ENCODE peak calls at places on chromosome 1, in seven cellular contexts. U is heart right ventricle, M is AG04450, H is uterus, G is foreskin keratinocyte, P is colonic mucosa, E is fibroblast of lung. O is an unnamed sample.

GRCh38 chr1:41671116-41671755 is 186.8 kb upstream of the EDN2 start:
- DNase-seq in U (no peak), M (no peak), P (no peak), G (no peak), H (no peak), E (no peak), O (no peak)

GRCh38 chr1:6448749-6449631 is 17.0 kb downstream of the TNFRSF25 start:
- DNase-seq in U (no peak), E (no peak), H (no peak), P (no peak), M (no peak), G (no peak), O (peak)

GRCh38 chr1:228937351-228937750 is 202.1 kb downstream of the RHOU start:
- DNase-seq in E (no peak), U (no peak), M (no peak), P (no peak), H (no peak), G (no peak), O (no peak)

GRCh38 chr1:240362826-240363225 is 249.1 kb downstream of the GREM2 start:
- DNase-seq in G (no peak), H (no peak), M (no peak), U (no peak), E (peak), P (no peak), O (no peak)

GRCh38 chr1:160996195-160996594 is 24.8 kb downstream of the F11R start:
- DNase-seq in P (no peak), H (no peak), M (no peak), E (no peak), U (no peak), G (peak), O (no peak)

GRCh38 chr1:29332204-29332603 is 95.9 kb downstream of the PTPRU start:
- DNase-seq in H (peak), U (no peak), G (peak), E (peak), P (peak), M (no peak), O (no peak)

GRCh38 chr1:6106321-6106731 is 60.6 kb downstream of the KCNAB2 start:
- DNase-seq in G (no peak), P (no peak), E (no peak), H (no peak), M (no peak), U (no peak), O (no peak)

GRCh38 chr1:32701951-32702598 is 495 bp downstream of the SYNC start:
- DNase-seq in H (peak), U (peak), E (peak), M (no peak), G (peak), P (peak), O (no peak)

GRCh38 chr1:24190970-24191570 is 4.0 kb upstream of the IFNLR1 start:
- DNase-seq in P (no peak), M (no peak), G (no peak), E (no peak), H (no peak), U (no peak), O (peak)

GRCh38 chr1:53188099-53188498 is 8.5 kb upstream of the CPT2 start:
- DNase-seq in H (no peak), G (peak), P (no peak), E (no peak), U (no peak), M (no peak), O (no peak)

GRCh38 chr1:53187371-53187770 is 9.3 kb upstream of the CPT2 start:
- DNase-seq in U (no peak), P (no peak), H (no peak), G (no peak), M (no peak), E (no peak), O (no peak)

GRCh38 chr1:53186533-53186932 is 10.1 kb upstream of the CPT2 start:
- DNase-seq in E (no peak), G (no peak), M (no peak), H (no peak), P (peak), U (no peak), O (no peak)

GRCh38 chr1:53189061-53189460 is 7.6 kb upstream of the CPT2 start:
- DNase-seq in H (no peak), E (no peak), P (no peak), G (no peak), M (no peak), U (no peak), O (no peak)

DNA sequence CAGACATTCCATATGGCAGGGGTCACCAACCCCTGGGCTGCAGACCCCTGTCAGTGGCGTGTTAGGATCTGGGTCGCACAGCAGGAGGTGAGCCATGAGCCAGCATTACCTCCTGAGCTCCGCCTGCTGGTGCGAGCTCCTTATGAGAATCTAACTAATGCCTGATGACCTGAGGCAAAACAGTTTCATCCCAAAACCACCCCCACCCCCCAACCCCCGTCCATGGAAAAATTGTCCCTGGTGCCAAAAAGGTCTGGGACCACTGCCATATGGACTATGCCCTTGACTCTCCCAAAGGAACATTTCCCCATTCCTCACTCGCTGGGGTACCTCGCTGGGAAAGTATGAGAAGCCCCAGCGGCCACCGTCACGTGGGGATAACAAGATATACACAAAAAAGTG is 6.4 kb upstream of the CPT2 start:
- DNase-seq in G (no peak), E (no peak), P (no peak), M (no peak), U (no peak), H (no peak), O (no peak)
- TF ChIP-seq CTCF in G (no peak), E (no peak), P (no peak), M (no peak), U (no peak), H (no peak), O (no peak)

DNA sequence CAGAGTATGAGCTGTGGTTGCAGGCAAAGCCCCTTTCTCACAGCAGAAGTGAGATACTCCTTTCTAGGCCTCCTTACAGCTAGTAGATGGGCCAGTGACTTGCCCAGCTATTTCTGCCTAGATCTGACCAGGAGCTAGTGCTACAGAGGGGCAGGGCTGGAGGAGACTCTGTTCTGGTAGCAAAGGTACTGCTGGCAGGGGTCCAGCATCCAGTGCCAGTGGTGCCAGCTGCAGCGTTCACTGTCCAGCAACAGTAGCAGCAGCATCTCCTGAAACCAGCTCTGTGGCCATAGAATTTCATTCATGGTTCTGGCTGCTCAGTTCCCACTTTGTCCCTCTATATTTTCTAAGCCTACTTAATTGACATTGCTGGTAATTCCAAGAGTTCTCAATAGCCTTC is 62.5 kb upstream of the CNN3 start:
- DNase-seq in P (no peak), U (peak), E (no peak), M (no peak), H (peak), G (no peak), O (peak)
- H3K27ac ChIP-seq in P (no peak), U (peak), E (no peak), M (no peak), H (peak), G (no peak), O (no peak)

DNA sequence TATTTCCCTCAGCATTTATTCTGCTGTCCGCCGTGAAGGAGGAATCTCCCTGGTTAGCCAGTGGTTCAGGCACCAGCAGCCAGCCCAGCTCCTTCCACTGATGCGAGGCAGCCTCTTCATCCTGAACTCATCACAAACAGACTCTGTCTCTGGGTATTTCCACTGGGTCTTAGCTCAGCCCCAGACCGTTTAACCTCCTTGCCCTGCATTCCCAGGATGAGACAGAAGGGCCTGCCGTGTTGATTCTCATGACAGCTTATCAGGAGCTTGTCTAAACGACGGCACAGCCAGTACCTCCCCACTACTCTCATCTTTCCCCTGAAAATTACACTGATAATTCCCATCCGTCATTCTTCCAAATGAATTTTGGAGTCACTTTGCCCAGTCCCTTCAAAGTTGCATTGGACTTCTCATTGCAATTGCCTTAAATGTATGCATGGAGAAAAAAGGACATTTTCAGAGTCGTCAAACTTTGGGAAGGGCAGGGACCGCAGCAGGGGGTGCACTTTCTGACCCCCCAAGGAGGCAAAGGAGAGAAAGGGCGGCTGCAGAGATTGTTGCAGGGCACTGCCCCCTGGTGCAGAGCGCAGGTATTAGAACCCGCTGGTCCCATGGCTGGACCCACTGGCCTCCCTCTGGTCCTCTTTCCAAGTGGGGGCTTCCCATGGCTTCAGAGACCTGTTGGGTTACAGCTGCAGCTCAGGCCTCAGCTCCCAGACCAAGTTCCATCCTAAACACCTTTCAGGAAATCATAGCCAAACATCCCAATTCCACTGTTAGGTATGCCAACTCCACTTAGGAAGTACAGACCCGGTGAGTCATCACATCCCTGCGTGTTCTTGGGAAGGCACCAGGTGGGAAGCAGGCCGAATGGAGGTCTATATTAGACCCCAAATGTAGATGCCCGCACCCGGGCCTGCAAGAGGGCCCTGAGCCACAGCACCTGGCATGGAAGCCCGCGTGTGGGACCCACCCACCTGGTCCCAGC is 3.7 kb upstream of the MEGF6 start:
- DNase-seq in P (no peak), H (no peak), U (no peak), M (no peak), E (no peak), G (no peak), O (no peak)
- TF ChIP-seq CTCF in P (peak), H (no peak), U (peak), M (peak), E (peak), G (peak), O (peak)

DNA sequence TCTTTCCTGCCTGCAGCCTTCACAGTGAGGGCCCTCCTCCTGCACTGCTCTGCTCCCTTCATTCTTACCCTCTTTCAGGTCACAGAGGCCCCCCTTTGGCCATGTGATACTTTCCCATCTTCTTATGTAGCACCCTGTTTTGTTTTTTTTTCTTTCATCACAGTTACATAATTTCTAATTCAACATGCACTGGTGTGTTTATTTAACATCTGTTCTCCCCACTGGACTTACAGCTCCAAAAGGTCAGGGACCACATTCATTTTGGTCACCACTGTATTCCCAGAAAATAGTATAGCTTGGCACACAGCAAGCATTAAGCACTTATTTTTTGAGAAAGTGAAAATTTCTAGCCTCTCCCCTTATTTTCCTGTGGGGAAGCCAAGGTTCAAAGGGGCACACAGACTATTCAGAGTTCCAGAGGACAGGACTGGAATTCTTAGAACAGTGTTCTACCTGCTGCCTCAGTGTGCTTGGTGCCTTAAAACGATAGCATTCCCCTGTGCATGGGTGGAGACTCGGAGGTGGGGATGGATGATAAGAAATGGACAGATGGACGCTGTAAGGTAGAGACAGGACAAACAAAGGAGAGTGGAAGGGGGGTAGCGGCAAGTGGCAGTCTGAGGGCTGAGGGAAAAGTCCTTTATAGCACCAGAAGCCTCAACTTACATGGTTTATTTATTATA is 5.3 kb downstream of the DENND2D start:
- DNase-seq in U (no peak), P (no peak), H (no peak), E (peak), M (no peak), G (no peak), O (no peak)
- H3K27ac ChIP-seq in U (no peak), P (peak), H (no peak), E (no peak), M (no peak), G (no peak), O (peak)

GRCh38 chr1:203450541-203451149 is 25.0 kb upstream of the PRELP start:
- DNase-seq in P (no peak), E (no peak), H (no peak), U (no peak), M (no peak), G (no peak), O (no peak)
- TF ChIP-seq CTCF in P (no peak), E (no peak), H (no peak), U (no peak), M (no peak), G (no peak), O (no peak)

DNA sequence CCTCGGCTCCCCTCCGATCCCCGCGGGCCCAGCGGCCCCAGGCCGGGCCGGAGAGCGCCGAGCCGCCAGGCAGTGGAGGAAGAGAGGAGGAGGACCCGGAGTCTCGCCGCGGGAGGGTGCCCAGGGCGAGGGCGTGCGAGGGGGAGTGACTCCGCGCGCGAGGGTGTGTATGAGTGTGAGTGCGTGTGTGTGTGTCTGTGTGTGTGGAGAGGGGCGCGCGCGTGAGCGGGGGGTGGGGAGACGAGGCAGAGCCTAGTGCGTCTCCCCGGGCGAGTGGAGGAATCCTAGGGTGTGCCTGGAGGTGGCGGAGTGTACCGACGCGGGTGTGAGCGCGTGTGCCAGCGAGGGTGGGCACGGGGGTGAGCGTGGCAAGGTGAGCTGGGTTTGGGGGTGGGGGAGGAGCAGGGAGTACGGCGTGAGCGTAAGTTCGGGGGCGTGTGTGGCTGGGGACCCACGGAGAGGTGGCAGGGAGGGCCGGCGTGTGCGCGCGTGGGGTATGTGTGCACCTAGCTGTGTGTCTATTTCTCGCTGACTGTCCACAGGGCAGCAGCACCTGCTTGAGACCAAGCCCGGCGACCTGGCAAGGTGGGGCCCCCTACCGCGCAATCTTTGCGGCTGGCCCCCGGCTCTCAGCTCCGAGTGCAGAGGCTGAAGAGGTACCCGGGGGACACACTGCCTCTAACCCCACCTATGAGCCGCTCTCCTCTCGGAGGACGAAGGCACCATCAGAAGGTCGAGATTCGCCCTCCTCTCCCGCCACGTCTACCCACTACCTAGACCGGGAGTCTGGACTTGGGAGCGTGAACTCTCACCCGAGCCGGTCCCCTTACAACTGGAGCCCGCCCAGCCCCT is 784 bp upstream of the KCND3 start:
- DNase-seq in H (peak), P (peak), M (no peak), G (peak), U (no peak), E (no peak), O (no peak)
- H3K27ac ChIP-seq in H (peak), P (peak), M (no peak), G (no peak), U (peak), E (no peak), O (no peak)

GRCh38 chr1:16967962-16968361 is 12.5 kb downstream of the MFAP2 start:
- DNase-seq in P (no peak), H (no peak), E (no peak), U (no peak), M (no peak), G (no peak), O (no peak)
- TF ChIP-seq CTCF in P (no peak), H (no peak), E (no peak), U (no peak), M (no peak), G (no peak), O (no peak)

GRCh38 chr1:112701227-112702066 is 5.5 kb downstream of the RHOC start:
- DNase-seq in E (no peak), M (no peak), P (no peak), H (peak), G (peak), U (no peak), O (no peak)
- H3K27ac ChIP-seq in E (peak), M (peak), P (peak), H (peak), G (peak), U (peak), O (peak)

O was measured in Peyer's patch.